ENCODE peak calls at places on chromosomes 13 and 19, in four cellular contexts. M, K, P and I are unnamed samples.

GRCh38 chr19:40143612-40144011 is 47.6 kb upstream of the MAP3K10 start:
- DNase-seq in K (peak), P (no peak), M (no peak), I (no peak)

GRCh38 chr13:94947392-94947791 is 235.0 kb upstream of the SOX21 start:
- DNase-seq in M (no peak), P (no peak), K (no peak), I (no peak)

GRCh38 chr13:40787062-40787461 is 2.3 kb upstream of the SLC25A15 start:
- DNase-seq in M (no peak), P (no peak), K (no peak), I (no peak)

GRCh38 chr13:100673831-100674362 is 698 bp downstream of the TMTC4 start:
- DNase-seq in P (peak), K (peak), M (no peak), I (peak)

GRCh38 chr19:30317403-30317802 is 54.8 kb upstream of the ZNF536 start:
- DNase-seq in P (no peak), K (no peak), M (no peak), I (no peak)

GRCh38 chr19:29680937-29681336 is 15.7 kb downstream of the PLEKHF1 start:
- DNase-seq in M (no peak), P (no peak), K (no peak), I (no peak)

GRCh38 chr19:50325310-50326100 is 3.7 kb downstream of the KCNC3 start:
- DNase-seq in P (no peak), K (peak), M (no peak), I (peak)

GRCh38 chr13:63541336-63541735 is 2125.7 kb upstream of the PCDH20 start:
- DNase-seq in K (no peak), P (no peak), M (no peak), I (no peak)

GRCh38 chr19:33302974-33303790 is 848 bp upstream of the CEBPA start:
- DNase-seq in P (peak), M (peak), K (no peak), I (peak)

GRCh38 chr19:5844456-5845433 is 5.2 kb upstream of the FUT6 start:
- DNase-seq in M (no peak), K (no peak), P (no peak), I (no peak)

GRCh38 chr19:43798546-43799409 is 3.5 kb downstream of the LYPD5 start:
- DNase-seq in P (no peak), M (peak), K (no peak), I (no peak)

GRCh38 chr13:79525458-79525857 is 44.5 kb downstream of the NDFIP2 start:
- DNase-seq in M (no peak), K (no peak), P (no peak), I (no peak)

GRCh38 chr13:27374650-27375049 is 49.8 kb upstream of the GTF3A start:
- DNase-seq in K (peak), P (peak), M (peak), I (peak)

GRCh38 chr13:95676100-95676774 is 702 bp upstream of the DNAJC3 start:
- DNase-seq in K (peak), M (peak), P (no peak), I (peak)

GRCh38 chr19:40424637-40425449 is 949 bp downstream of the SERTAD1 start:
- DNase-seq in K (no peak), M (no peak), P (no peak), I (no peak)

GRCh38 chr19:13234518-13234917 is 84.3 kb downstream of the IER2 start:
- DNase-seq in P (peak), K (peak), M (no peak), I (peak)

GRCh38 chr19:47107201-47107952 is 6.2 kb downstream of the ZC3H4 start:
- DNase-seq in M (no peak), K (no peak), P (no peak), I (no peak)

GRCh38 chr19:51025401-51025800 is 1.0 kb downstream of the KLK11 start:
- DNase-seq in M (no peak), K (no peak), P (no peak), I (peak)

GRCh38 chr13:48233886-48234488 is 981 bp downstream of the ITM2B start:
- DNase-seq in M (no peak), K (no peak), P (no peak), I (no peak)

GRCh38 chr19:679418-680286 is 3.5 kb downstream of the FSTL3 start:
- DNase-seq in M (no peak), K (no peak), P (peak), I (peak)

GRCh38 chr19:5264453-5264852 is 76.2 kb downstream of the PTPRS start:
- DNase-seq in K (no peak), M (no peak), P (no peak), I (no peak)

GRCh38 chr13:38394777-38395504 is 45.3 kb downstream of the UFM1 start:
- DNase-seq in P (no peak), K (no peak), M (no peak), I (no peak)

GRCh38 chr19:38437917-38438316 is 4.4 kb downstream of the RYR1 start:
- DNase-seq in P (no peak), M (no peak), K (no peak), I (no peak)

GRCh38 chr19:32661318-32661717 is 13.7 kb downstream of the ANKRD27 start:
- DNase-seq in K (no peak), P (no peak), M (no peak), I (no peak)

GRCh38 chr19:36488816-36489138 is 584 bp downstream of the ZNF566 start:
- DNase-seq in P (no peak), M (no peak), K (peak), I (no peak)

GRCh38 chr13:25329706-25330105 is 28.3 kb downstream of the NUP58 start:
- DNase-seq in P (no peak), M (no peak), K (no peak), I (no peak)

GRCh38 chr19:39544201-39544903 is 4.4 kb upstream of the EID2 start:
- DNase-seq in P (no peak), K (no peak), M (no peak), I (no peak)

GRCh38 chr13:39961036-39961435 is 305.6 kb downstream of the COG6 start:
- DNase-seq in K (no peak), M (no peak), P (no peak), I (no peak)

GRCh38 chr13:22107549-22107948 is 436.7 kb downstream of the FGF9 start:
- DNase-seq in K (no peak), M (no peak), P (no peak), I (no peak)

GRCh38 chr13:94312511-94313191 is 166.8 kb downstream of the DCT start:
- DNase-seq in P (no peak), M (no peak), K (no peak), I (no peak)

GRCh38 chr13:34942732-34943674 is 933 bp downstream of the NBEA start:
- DNase-seq in M (no peak), K (peak), P (peak), I (no peak)

GRCh38 chr13:104315606-104316005 is 1249.4 kb upstream of the SLC10A2 start:
- DNase-seq in M (no peak), P (no peak), K (no peak), I (no peak)

GRCh38 chr13:89763011-89763410 is 1584.5 kb upstream of the MIR17HG start:
- DNase-seq in P (no peak), K (no peak), M (no peak), I (no peak)

GRCh38 chr13:36057041-36057440 is 74.1 kb downstream of the DCLK1 start:
- DNase-seq in M (no peak), K (no peak), P (no peak), I (no peak)

GRCh38 chr13:107767119-107767518 is 448.2 kb downstream of the LIG4 start:
- DNase-seq in M (no peak), K (no peak), P (no peak), I (no peak)

GRCh38 chr13:73622375-73622774 is 511.8 kb downstream of the KLF12 start:
- DNase-seq in K (no peak), P (no peak), M (no peak), I (no peak)

GRCh38 chr19:5339950-5340636 is 519 bp downstream of the PTPRS start:
- DNase-seq in M (no peak), P (no peak), K (no peak), I (no peak)

GRCh38 chr13:44685641-44686040 is 109.5 kb upstream of the TSC22D1 start:
- DNase-seq in K (no peak), M (no peak), P (no peak), I (no peak)

GRCh38 chr13:55615080-55615479 is 1525.6 kb upstream of the PRR20A start:
- DNase-seq in M (no peak), K (no peak), P (no peak), I (no peak)

DNA sequence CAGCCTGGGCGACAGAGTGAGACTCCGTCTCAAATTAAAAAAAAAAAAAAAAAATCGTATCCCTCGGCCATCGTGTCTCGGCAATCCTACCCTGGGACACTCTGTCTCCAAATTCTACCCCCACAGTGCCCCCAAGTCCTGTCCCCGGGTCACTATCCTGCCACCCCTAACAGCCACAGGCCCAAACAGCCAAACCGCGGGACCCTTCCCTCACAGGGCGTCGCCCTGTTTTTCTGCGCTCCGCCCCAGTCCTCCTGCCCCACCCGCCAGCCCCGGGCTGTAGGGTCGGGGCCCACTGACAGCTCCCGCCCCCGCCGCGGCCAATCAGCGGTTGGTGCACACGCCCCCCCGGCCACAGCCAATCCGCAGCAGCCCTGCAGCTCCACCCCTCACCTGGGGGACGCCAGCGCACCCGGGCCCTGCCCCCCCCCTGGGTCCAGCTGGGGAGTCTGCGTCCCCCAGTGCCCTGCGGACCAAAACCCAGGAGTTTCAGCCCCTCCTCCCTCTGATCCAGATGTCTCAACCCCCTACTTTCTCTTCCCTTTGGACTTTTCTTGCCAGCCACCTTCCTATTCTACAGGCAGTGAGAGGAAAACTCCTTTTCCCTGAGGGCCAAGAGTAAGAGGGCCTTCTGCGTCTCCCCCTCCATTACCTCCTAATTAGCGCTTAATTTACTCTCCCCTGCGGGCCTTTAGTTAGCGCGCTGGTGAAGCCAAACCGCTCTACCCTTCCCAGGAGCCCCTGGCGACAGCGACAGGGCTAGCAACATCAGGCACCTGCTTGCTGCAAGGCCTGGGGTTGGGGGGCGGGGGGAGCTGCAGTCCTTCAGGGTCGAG is 1.5 kb upstream of the BCAT2 start:
- DNase-seq in M (peak), P (peak), K (peak), I (peak)
- TF ChIP-seq POLR2A in M (peak), P (peak), K (peak), I (peak)

GRCh38 chr19:55146648-55147218 is 2.3 kb downstream of the TNNT1 start:
- DNase-seq in M (no peak), K (no peak), P (no peak), I (no peak)

GRCh38 chr19:55147408-55148251 is 1.4 kb downstream of the TNNT1 start:
- DNase-seq in K (no peak), P (no peak), M (no peak), I (no peak)

GRCh38 chr19:55145241-55145640 is 3.8 kb downstream of the TNNT1 start:
- DNase-seq in M (no peak), K (no peak), P (no peak), I (no peak)

GRCh38 chr19:55149078-55150003 is at the start of gene TNNT1:
- DNase-seq in P (no peak), M (no peak), K (no peak), I (no peak)

DNA sequence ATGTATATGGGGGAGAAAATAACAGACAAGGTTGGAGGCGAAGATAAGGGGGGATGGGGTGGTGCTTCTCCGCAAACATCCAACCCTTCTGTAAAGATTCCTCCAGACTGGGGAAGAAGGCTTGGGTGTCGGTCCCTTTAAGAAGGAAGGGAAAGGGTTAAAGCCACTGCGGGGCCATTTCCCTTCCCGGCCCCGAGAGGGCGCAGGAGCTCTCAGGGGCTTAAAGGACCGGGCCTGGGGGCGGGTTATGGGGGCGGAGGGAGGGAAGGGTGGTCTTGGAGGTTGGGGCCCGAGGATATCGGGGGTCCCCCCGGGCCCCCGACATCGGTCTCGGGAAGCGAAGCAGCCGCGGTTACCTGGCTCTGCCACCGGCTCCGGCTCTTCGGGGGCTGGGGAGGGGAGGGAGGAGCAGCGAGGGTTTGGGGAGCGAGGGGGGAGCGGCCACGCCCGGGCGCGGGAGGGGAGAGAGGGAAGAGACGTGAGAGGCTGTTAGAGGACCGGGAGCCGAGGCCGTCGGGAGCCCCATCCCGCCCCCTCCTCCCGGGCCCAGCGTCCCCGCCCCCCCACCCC is 2.8 kb downstream of the TNNT1 start:
- DNase-seq in K (no peak), P (no peak), M (no peak), I (no peak)
- TF ChIP-seq CTCF in K (peak), P (no peak), M (no peak), I (peak)

GRCh38 chr19:55226788-55227187 is 1.8 kb downstream of the TMEM86B start:
- DNase-seq in K (no peak), M (no peak), P (no peak), I (no peak)

GRCh38 chr19:55225415-55225958 is 3.1 kb downstream of the TMEM86B start:
- DNase-seq in P (no peak), M (no peak), K (no peak), I (no peak)

GRCh38 chr19:55228015-55228391 is 560 bp downstream of the TMEM86B start:
- DNase-seq in P (no peak), K (no peak), M (no peak), I (peak)

GRCh38 chr19:55227241-55228014 is 1.1 kb downstream of the TMEM86B start:
- DNase-seq in P (no peak), M (no peak), K (no peak), I (peak)

GRCh38 chr19:55226273-55226672 is 2.3 kb downstream of the TMEM86B start:
- DNase-seq in K (no peak), M (no peak), P (no peak), I (no peak)
- TF ChIP-seq POLR2A in K (no peak), M (no peak), P (no peak), I (no peak)

GRCh38 chr13:97751477-97751876 is 202.0 kb upstream of the IPO5 start:
- DNase-seq in P (no peak), K (no peak), M (no peak), I (no peak)

GRCh38 chr13:97743946-97744345 is 209.5 kb upstream of the IPO5 start:
- DNase-seq in P (no peak), M (no peak), K (no peak), I (no peak)

GRCh38 chr13:97753269-97753668 is 200.2 kb upstream of the IPO5 start:
- DNase-seq in P (no peak), K (no peak), M (no peak), I (no peak)

GRCh38 chr13:97753942-97754670 is 199.4 kb upstream of the IPO5 start:
- DNase-seq in P (no peak), M (no peak), K (no peak), I (no peak)

DNA sequence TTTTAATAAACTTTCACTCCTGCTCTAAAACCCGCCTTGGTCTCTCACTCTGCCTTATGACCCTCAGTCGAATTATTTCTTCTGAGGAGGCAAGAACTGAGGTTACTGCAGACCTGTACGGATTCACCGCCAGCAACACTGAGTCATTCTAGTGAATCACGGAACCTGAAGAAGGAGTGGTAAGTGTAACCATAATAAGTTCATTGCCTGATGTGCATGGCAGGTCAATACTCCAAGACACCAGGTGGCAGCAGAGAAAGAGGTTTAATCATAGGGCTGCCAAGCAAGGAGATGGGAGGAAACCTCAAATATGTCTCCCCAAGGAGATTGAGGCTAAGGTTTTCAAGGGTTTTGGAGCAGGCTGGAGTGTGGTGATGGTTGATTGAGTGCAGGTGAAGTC is 204.3 kb upstream of the IPO5 start:
- DNase-seq in P (no peak), M (no peak), K (no peak), I (no peak)
- TF ChIP-seq CTCF in P (no peak), M (no peak), K (no peak), I (no peak)

GRCh38 chr13:51804295-51805172 is 571 bp upstream of the DHRS12 start:
- DNase-seq in M (peak), K (peak), P (peak), I (no peak)
- TF ChIP-seq POLR2A in M (peak), K (no peak), P (no peak), I (no peak)

GRCh38 chr19:18346091-18346490 is 5.7 kb downstream of the PGPEP1 start:
- DNase-seq in M (peak), P (no peak), K (no peak), I (no peak)
- TF ChIP-seq CTCF in M (no peak), P (no peak), K (peak), I (no peak)

GRCh38 chr19:18636969-18637629 is at the start of gene KLHL26:
- DNase-seq in P (no peak), M (no peak), K (no peak), I (no peak)
- TF ChIP-seq POLR2A in P (peak), M (no peak), K (peak), I (peak)

DNA sequence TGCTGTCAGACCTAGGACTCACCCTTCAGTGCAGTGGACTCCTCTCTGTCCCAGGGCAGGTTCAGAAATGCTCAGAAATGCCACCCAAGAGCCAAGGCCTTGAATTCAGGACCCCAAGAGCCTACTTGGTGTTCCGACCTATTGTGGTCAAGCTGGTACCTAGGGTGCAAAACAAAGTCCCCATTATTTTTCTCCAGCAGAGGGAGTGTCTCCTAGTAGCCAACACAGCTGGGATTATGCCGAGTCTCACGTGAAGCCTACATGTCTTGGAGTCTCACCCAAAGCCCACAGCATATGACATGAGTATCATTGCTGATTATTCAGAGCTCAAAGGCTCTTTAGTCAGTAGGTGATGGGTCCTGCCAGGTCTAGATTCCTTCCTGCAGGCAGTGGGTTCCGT is 671.1 kb upstream of the SPRY2 start:
- DNase-seq in K (no peak), P (no peak), M (no peak), I (no peak)
- TF ChIP-seq CTCF in K (no peak), P (no peak), M (no peak), I (no peak)

GRCh38 chr19:1848399-1849131 is at the start of gene REXO1:
- DNase-seq in K (peak), P (peak), M (peak), I (peak)

GRCh38 chr19:1849132-1849474 is 820 bp upstream of the REXO1 start:
- DNase-seq in M (no peak), K (no peak), P (no peak), I (no peak)

GRCh38 chr19:1847348-1847683 is 967 bp downstream of the REXO1 start:
- DNase-seq in P (no peak), K (no peak), M (no peak), I (no peak)

GRCh38 chr19:1846517-1847205 is 1.6 kb downstream of the REXO1 start:
- DNase-seq in M (no peak), K (no peak), P (no peak), I (peak)

DNA sequence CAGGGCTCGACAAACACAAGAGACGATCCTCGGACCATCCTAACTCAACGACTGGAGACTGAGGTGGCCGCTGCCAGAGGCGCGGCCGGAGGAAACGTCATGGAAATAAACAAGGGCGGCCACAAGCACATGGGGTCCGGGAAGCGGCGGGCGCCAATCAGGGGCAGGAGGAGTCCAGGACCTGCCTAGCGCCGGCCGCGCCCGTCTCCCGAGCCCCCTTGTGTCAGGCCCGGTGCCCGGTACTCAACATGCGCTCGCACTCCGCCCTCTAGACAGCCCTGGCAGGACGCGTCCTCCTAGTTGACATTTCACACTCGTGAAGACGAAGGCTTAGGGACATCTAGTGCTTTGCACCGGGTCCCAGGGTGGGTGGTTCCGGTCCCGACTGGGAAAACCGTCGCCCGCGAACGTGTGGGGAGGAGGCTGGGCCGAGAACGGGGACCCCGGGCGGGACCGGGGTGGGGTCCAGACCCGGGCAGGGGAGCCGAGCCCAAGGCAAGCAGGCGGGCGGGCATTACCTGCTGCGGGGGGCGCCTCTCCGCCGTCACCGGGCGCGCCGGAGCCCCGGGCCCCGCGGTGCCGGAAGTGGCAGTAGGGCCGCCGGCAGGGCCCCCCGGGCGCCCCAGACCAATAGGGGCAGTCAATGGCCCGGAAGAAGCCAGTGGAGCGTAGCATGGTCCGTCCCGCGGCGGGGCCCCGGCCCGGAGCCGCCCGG is 442 bp downstream of the REXO1 start:
- DNase-seq in M (no peak), K (no peak), P (no peak), I (peak)
- TF ChIP-seq POLR2A in M (no peak), K (no peak), P (no peak), I (no peak)